ENCODE peak calls at places on chromosomes 6 and 20, in nine cellular contexts. Y is A549, V is gastrocnemius medialis, N is endodermal cell, O is fibroblast of lung, J is aorta, U is kidney, L is IMR-90, Q is stomach. K is an unnamed sample.

GRCh38 chr6:37874726-37875125 is 55.2 kb downstream of the ZFAND3 start:
- DNase-seq in Y (no peak), V (no peak), N (no peak), O (no peak), J (no peak), U (no peak), L (no peak), Q (no peak), K (no peak)

GRCh38 chr6:82954937-82955577 is 110.6 kb downstream of the UBE3D start:
- DNase-seq in Y (no peak), V (no peak), N (no peak), O (peak; percentile 91), J (no peak), U (no peak), L (peak; percentile 91), Q (no peak), K (no peak)

GRCh38 chr6:9516207-9516606 is 898.7 kb downstream of the TFAP2A start:
- DNase-seq in Y (peak; percentile 35), V (no peak), N (peak; percentile 66), O (peak; percentile 88), J (no peak), U (peak; percentile 42), L (peak; percentile 83), Q (peak; percentile 29), K (no peak)

GRCh38 chr20:36919715-36920333 is 31.7 kb downstream of the SAMHD1 start:
- DNase-seq in Y (peak; percentile 50), V (no peak), N (no peak), O (peak; percentile 48), J (no peak), U (no peak), L (peak; percentile 74), Q (no peak), K (no peak)

GRCh38 chr6:107561325-107561724 is 71.4 kb downstream of the SOBP start:
- DNase-seq in Y (no peak), V (no peak), N (no peak), O (no peak), J (peak; percentile 69), U (peak; percentile 78), L (no peak), Q (no peak), K (no peak)

GRCh38 chr20:56974499-56975250 is 291.8 kb downstream of the BMP7 start:
- DNase-seq in Y (peak; percentile 64), V (no peak), N (peak; percentile 92), O (peak; percentile 42), J (no peak), U (no peak), L (peak; percentile 37), Q (peak; percentile 31), K (peak; percentile 63)

GRCh38 chr6:36247691-36248090 is 22.2 kb upstream of the PNPLA1 start:
- DNase-seq in Y (no peak), V (no peak), N (no peak), O (peak; percentile 21), J (peak; percentile 58), U (no peak), L (peak; percentile 61), Q (no peak), K (no peak)

GRCh38 chr6:29792123-29793035 is 35.2 kb upstream of the HLA-G start:
- DNase-seq in Y (peak; percentile 27), V (peak; percentile 15), N (peak; percentile 90), O (no peak), J (peak; percentile 85), U (peak; percentile 91), L (no peak), Q (peak; percentile 64), K (peak; percentile 69)

GRCh38 chr6:16730720-16731502 is 30.3 kb downstream of the ATXN1 start:
- DNase-seq in Y (no peak), V (no peak), N (no peak), O (no peak), J (no peak), U (no peak), L (no peak), Q (no peak), K (no peak)

GRCh38 chr6:151690303-151690702 is 117.2 kb upstream of the ESR1 start:
- DNase-seq in Y (no peak), V (no peak), N (no peak), O (no peak), J (no peak), U (no peak), L (no peak), Q (no peak), K (no peak)

GRCh38 chr6:14540276-14540675 is 422.7 kb downstream of the CD83 start:
- DNase-seq in Y (no peak), V (peak; percentile 87), N (no peak), O (peak; percentile 84), J (peak; percentile 65), U (no peak), L (peak; percentile 40), Q (peak; percentile 78), K (no peak)

GRCh38 chr20:23889775-23890187 is 10.2 kb upstream of the CST5 start:
- DNase-seq in Y (peak; percentile 63), V (no peak), N (peak; percentile 93), O (no peak), J (no peak), U (no peak), L (peak; percentile 24), Q (peak; percentile 31), K (peak; percentile 49)

GRCh38 chr6:117495873-117496272 is 13.4 kb downstream of the DCBLD1 start:
- DNase-seq in Y (no peak), V (no peak), N (no peak), O (peak; percentile 62), J (no peak), U (no peak), L (peak; percentile 52), Q (no peak), K (no peak)

GRCh38 chr20:23528867-23529431 is 38.0 kb downstream of the CST8 start:
- DNase-seq in Y (no peak), V (no peak), N (peak; percentile 61), O (no peak), J (no peak), U (no peak), L (no peak), Q (no peak), K (no peak)

GRCh38 chr6:133947302-133947900 is 5.6 kb upstream of the TBPL1 start:
- DNase-seq in Y (no peak), V (no peak), N (no peak), O (no peak), J (no peak), U (no peak), L (no peak), Q (peak; percentile 69), K (peak; percentile 78)

GRCh38 chr6:89985744-89986493 is 91.7 kb downstream of the GJA10 start:
- DNase-seq in Y (no peak), V (no peak), N (no peak), O (peak; percentile 97), J (peak; percentile 54), U (no peak), L (peak; percentile 96), Q (no peak), K (no peak)

GRCh38 chr20:52497731-52498130 is 306.2 kb upstream of the ZFP64 start:
- DNase-seq in Y (no peak), V (no peak), N (no peak), O (peak; percentile 53), J (no peak), U (no peak), L (peak; percentile 66), Q (no peak), K (no peak)

GRCh38 chr6:13163161-13163944 is 165.0 kb downstream of the TBC1D7 start:
- DNase-seq in Y (no peak), V (no peak), N (no peak), O (no peak), J (no peak), U (no peak), L (no peak), Q (no peak), K (no peak)

GRCh38 chr6:13164316-13164715 is 164.0 kb downstream of the TBC1D7 start:
- DNase-seq in Y (no peak), V (no peak), N (no peak), O (no peak), J (no peak), U (no peak), L (no peak), Q (no peak), K (no peak)

GRCh38 chr6:13165518-13166186 is 162.7 kb downstream of the TBC1D7 start:
- DNase-seq in Y (no peak), V (no peak), N (no peak), O (no peak), J (no peak), U (no peak), L (no peak), Q (no peak), K (no peak)
- H3K4me3 ChIP-seq in Y (no peak overlapping the region), V (no peak overlapping the region), N (no peak overlapping the region), O (no peak overlapping the region), J (no peak overlapping the region), U (peak overlapping the region; percentile 23), L (peak overlapping the region; percentile 31), Q (no peak overlapping the region), K (no peak overlapping the region)

GRCh38 chr6:52575490-52575868 is 1.4 kb downstream of the TRAM2 start:
- DNase-seq in Y (no peak), V (no peak), N (peak; percentile 60), O (peak; percentile 36), J (no peak), U (no peak), L (no peak), Q (no peak), K (no peak)
- H3K4me1 ChIP-seq in Y (peaks cover 39% of the 10 kb centered on the region), V (peaks cover 37% of the 10 kb centered on the region), N (peaks cover 15% of the 10 kb centered on the region), O (peaks cover 24% of the 10 kb centered on the region), J (peaks cover 6% of the 10 kb centered on the region), U (peaks cover 25% of the 10 kb centered on the region), L (peaks cover 23% of the 10 kb centered on the region), Q (peaks cover 74% of the 10 kb centered on the region), K (peaks cover 4% of the 10 kb centered on the region)

GRCh38 chr20:3798405-3798768 is 2.3 kb downstream of the CDC25B start:
- DNase-seq in Y (no peak), V (no peak), N (no peak), O (no peak), J (no peak), U (peak; percentile 39), L (no peak), Q (no peak), K (no peak)
- H3K4me3 ChIP-seq in Y (peak overlapping the region; percentile 84), V (no peak overlapping the region), N (no peak overlapping the region), O (peak overlapping the region; percentile 95), J (no peak overlapping the region), U (no peak overlapping the region), L (no peak overlapping the region), Q (no peak overlapping the region), K (no peak overlapping the region)

GRCh38 chr6:41728073-41728936 is 7.1 kb downstream of the TFEB start:
- DNase-seq in Y (no peak), V (peak; percentile 93), N (no peak), O (no peak), J (peak; percentile 31), U (peak; percentile 75), L (no peak), Q (peak; percentile 59), K (no peak)

GRCh38 chr6:41730531-41731436 is 4.6 kb downstream of the TFEB start:
- DNase-seq in Y (no peak), V (no peak), N (no peak), O (no peak), J (peak; percentile 41), U (no peak), L (no peak), Q (no peak), K (no peak)

GRCh38 chr6:41727705-41728072 is 7.7 kb downstream of the TFEB start:
- DNase-seq in Y (no peak), V (no peak), N (no peak), O (no peak), J (no peak), U (no peak), L (no peak), Q (no peak), K (peak; percentile 31)

GRCh38 chr6:41728954-41729353 is 6.5 kb downstream of the TFEB start:
- DNase-seq in Y (no peak), V (no peak), N (no peak), O (no peak), J (peak; percentile 8), U (peak; percentile 63), L (no peak), Q (no peak), K (no peak)

GRCh38 chr6:41729624-41730023 is 5.8 kb downstream of the TFEB start:
- DNase-seq in Y (no peak), V (no peak), N (no peak), O (no peak), J (peak; percentile 24), U (no peak), L (no peak), Q (no peak), K (peak; percentile 25)
- H3K4me1 ChIP-seq in Y (peaks cover 25% of the 10 kb centered on the region), V (peaks cover 69% of the 10 kb centered on the region), N (peaks cover 3% of the 10 kb centered on the region), O (peaks cover 3% of the 10 kb centered on the region), J (no peaks in the 10 kb centered on the region), U (peaks cover 44% of the 10 kb centered on the region), L (peaks cover 20% of the 10 kb centered on the region), Q (peaks cover 71% of the 10 kb centered on the region), K (peaks cover 9% of the 10 kb centered on the region)

K was measured in pancreas.